ENCODE peak calls at places on chromosomes 12 and 14, in ten cellular contexts. B is aorta; T is CD8-positive, alpha-beta T cell; M is kidney; L is thoracic aorta; I is tibial nerve; N is fibroblast of lung; S is IMR-90; C is GM23248; R is heart right ventricle. Y is an unnamed sample.

GRCh38 chr14:31880935-31881334 is 196.2 kb upstream of the ARHGAP5 start:
- DNase-seq in B (no peak), T (no peak), M (no peak), L (no peak), I (no peak), N (peak), S (peak), C (peak), R (no peak), Y (no peak)

GRCh38 chr12:9646794-9647622 is 22.5 kb upstream of the CLEC2D start:
- DNase-seq in B (no peak), T (no peak), M (no peak), L (no peak), I (no peak), N (peak), S (peak), C (peak), R (no peak), Y (no peak)

GRCh38 chr14:92959189-92959531 is 36.2 kb downstream of the CHGA start:
- DNase-seq in B (peak), T (no peak), M (peak), L (no peak), I (no peak), N (no peak), S (no peak), C (no peak), R (no peak), Y (no peak)

GRCh38 chr14:91317381-91318313 is 73.1 kb upstream of the GPR68 start:
- DNase-seq in B (peak), T (peak), M (peak), L (no peak), I (peak), N (peak), S (no peak), C (peak), R (peak), Y (peak)

GRCh38 chr12:91381309-91381804 is 198.7 kb upstream of the DCN start:
- DNase-seq in B (peak), T (no peak), M (peak), L (no peak), I (peak), N (peak), S (peak), C (peak), R (peak), Y (no peak)

GRCh38 chr12:57190037-57190436 is 26.6 kb upstream of the NXPH4 start:
- DNase-seq in B (peak), T (no peak), M (no peak), L (no peak), I (no peak), N (peak), S (no peak), C (peak), R (peak), Y (no peak)

GRCh38 chr14:39417014-39417413 is 15.2 kb downstream of the FBXO33 start:
- DNase-seq in B (no peak), T (no peak), M (no peak), L (no peak), I (no peak), N (peak), S (no peak), C (peak), R (peak), Y (no peak)

GRCh38 chr12:29229158-29229505 is 80.1 kb downstream of the FAR2 start:
- DNase-seq in B (no peak), T (no peak), M (no peak), L (no peak), I (no peak), N (no peak), S (no peak), C (no peak), R (no peak), Y (no peak)

GRCh38 chr14:95953111-95953724 is 76.6 kb downstream of the TUNAR start:
- DNase-seq in B (no peak), T (no peak), M (no peak), L (no peak), I (no peak), N (peak), S (no peak), C (peak), R (no peak), Y (no peak)

GRCh38 chr12:3041558-3042164 is 35.5 kb upstream of the TSPAN9 start:
- DNase-seq in B (peak), T (peak), M (peak), L (no peak), I (peak), N (peak), S (peak), C (peak), R (peak), Y (peak)

GRCh38 chr12:15131462-15131861 is 89.8 kb downstream of the RERG start:
- DNase-seq in B (no peak), T (no peak), M (no peak), L (no peak), I (no peak), N (peak), S (peak), C (peak), R (no peak), Y (no peak)

GRCh38 chr12:88993655-88994054 is 358.6 kb downstream of the DUSP6 start:
- DNase-seq in B (no peak), T (no peak), M (no peak), L (no peak), I (no peak), N (peak), S (peak), C (peak), R (no peak), Y (no peak)

GRCh38 chr12:6181583-6182278 is 18.5 kb upstream of the CD9 start:
- DNase-seq in B (no peak), T (no peak), M (no peak), L (no peak), I (no peak), N (no peak), S (no peak), C (no peak), R (no peak), Y (no peak)

GRCh38 chr12:123808167-123808566 is 46.1 kb downstream of the DNAH10 start:
- DNase-seq in B (no peak), T (no peak), M (no peak), L (no peak), I (no peak), N (peak), S (peak), C (peak), R (no peak), Y (no peak)

GRCh38 chr14:22978873-22979671 is 3.3 kb downstream of the AJUBA start:
- DNase-seq in B (no peak), T (no peak), M (no peak), L (no peak), I (no peak), N (peak), S (no peak), C (no peak), R (no peak), Y (no peak)

GRCh38 chr12:80627773-80628172 is 79.7 kb upstream of the MYF6 start:
- DNase-seq in B (no peak), T (no peak), M (no peak), L (no peak), I (no peak), N (peak), S (peak), C (peak), R (no peak), Y (no peak)

GRCh38 chr14:56633544-56633943 is 53.9 kb downstream of the TMEM260 start:
- DNase-seq in B (no peak), T (no peak), M (no peak), L (no peak), I (no peak), N (no peak), S (peak), C (peak), R (no peak), Y (no peak)

GRCh38 chr12:57614178-57614947 is 3.1 kb downstream of the ARHGEF25 start:
- DNase-seq in B (no peak), T (no peak), M (peak), L (no peak), I (no peak), N (no peak), S (peak), C (peak), R (peak), Y (no peak)

GRCh38 chr14:79248131-79248530 is 963.2 kb downstream of the DIO2 start:
- DNase-seq in B (no peak), T (no peak), M (no peak), L (no peak), I (no peak), N (peak), S (peak), C (no peak), R (no peak), Y (no peak)

GRCh38 chr12:27922591-27923139 is 49.9 kb downstream of the PTHLH start:
- DNase-seq in B (peak), T (no peak), M (no peak), L (peak), I (no peak), N (peak), S (peak), C (peak), R (peak), Y (no peak)

GRCh38 chr12:130636370-130636769 is 79.7 kb downstream of the RIMBP2 start:
- DNase-seq in B (no peak), T (no peak), M (no peak), L (no peak), I (no peak), N (no peak), S (no peak), C (no peak), R (no peak), Y (no peak)

GRCh38 chr14:41037388-41037787 is 569.3 kb upstream of the LRFN5 start:
- DNase-seq in B (no peak), T (no peak), M (no peak), L (no peak), I (no peak), N (no peak), S (no peak), C (no peak), R (no peak), Y (no peak)

GRCh38 chr12:124716208-124717141 is 147.2 kb downstream of the SCARB1 start:
- DNase-seq in B (no peak), T (no peak), M (no peak), L (no peak), I (no peak), N (no peak), S (no peak), C (no peak), R (no peak), Y (no peak)

GRCh38 chr12:131872154-131873046 is 22.0 kb upstream of the ULK1 start:
- DNase-seq in B (no peak), T (no peak), M (peak), L (no peak), I (no peak), N (peak), S (peak), C (peak), R (no peak), Y (no peak)

GRCh38 chr14:68308695-68309094 is 484.2 kb downstream of the ZFP36L1 start:
- DNase-seq in B (no peak), T (no peak), M (no peak), L (no peak), I (no peak), N (no peak), S (no peak), C (peak), R (no peak), Y (no peak)
- H3K27ac ChIP-seq in B (no peak), T (no peak), M (no peak), L (peak), I (no peak), N (no peak), S (no peak), C (no peak), R (peak), Y (no peak)

DNA sequence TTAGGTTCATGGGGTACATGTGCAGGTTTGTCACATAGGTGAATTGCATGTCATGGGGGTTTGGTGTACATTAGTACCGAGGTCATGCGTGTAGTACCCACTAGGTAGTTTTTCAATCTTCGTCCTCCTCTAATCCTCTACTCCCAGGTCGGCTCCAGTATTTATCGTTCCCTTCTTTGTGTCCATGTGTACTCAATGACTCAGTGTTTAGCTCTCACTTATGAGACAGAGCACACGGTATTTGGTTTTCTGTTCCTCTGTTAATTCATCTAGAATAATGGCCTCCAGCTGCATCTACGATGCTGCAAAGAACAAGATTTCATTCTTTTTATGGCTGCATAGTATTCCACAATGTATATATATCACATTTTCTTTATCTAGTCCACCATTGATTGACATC is 850.9 kb upstream of the MDGA2 start:
- DNase-seq in B (no peak), T (no peak), M (no peak), L (no peak), I (no peak), N (no peak), S (no peak), C (no peak), R (no peak), Y (no peak)
- H3K27ac ChIP-seq in B (no peak), T (no peak), M (no peak), L (no peak), I (no peak), N (no peak), S (no peak), C (no peak), R (no peak), Y (no peak)

DNA sequence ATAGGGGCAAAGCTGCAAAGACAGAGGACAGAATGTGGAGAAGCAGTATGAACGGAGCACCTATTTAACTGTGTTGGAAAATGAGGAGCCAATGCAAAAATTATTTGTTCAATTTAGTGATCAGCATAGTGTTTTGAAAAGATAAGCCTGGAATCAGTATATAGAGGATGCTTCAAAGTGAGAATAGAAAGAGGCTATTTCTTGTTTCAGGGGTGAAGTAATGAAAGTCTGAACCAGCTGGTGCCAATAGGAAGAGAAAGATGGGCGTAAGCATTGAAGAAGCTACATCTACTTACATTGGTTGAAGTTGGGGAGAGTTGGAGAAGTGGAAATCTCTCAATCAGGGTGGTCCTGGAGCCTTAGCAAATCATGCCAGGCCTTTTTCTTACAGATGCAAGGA is 77.3 kb upstream of the SLC38A4 start:
- DNase-seq in B (no peak), T (no peak), M (no peak), L (no peak), I (no peak), N (no peak), S (no peak), C (no peak), R (no peak), Y (no peak)
- H3K27ac ChIP-seq in B (no peak), T (no peak), M (no peak), L (no peak), I (no peak), N (no peak), S (no peak), C (no peak), R (no peak), Y (no peak)

DNA sequence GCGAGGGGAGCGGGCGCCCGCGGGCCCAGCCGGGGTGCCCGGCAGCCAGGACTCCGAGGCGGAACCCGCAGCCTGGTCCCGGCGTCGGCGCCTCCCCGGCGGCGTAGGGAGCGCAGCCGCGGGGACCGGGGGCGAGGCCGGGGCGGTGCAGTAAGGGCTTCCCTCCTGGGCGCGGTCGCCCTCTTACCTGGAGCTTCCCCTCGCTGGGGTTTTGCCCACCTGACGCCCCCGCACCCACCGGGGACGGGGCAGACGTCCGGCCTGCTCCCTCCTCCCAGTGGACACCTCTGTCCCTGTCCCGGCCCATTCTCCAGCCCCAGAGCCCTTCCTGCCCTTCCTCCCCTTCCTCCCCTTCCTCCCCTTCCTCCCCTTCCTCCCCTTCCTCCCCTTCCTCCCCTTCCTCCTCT is 413 bp upstream of the TUBA1C start:
- DNase-seq in B (no peak), T (peak), M (no peak), L (no peak), I (no peak), N (peak), S (no peak), C (peak), R (no peak), Y (peak)
- H3K27ac ChIP-seq in B (peak), T (peak), M (peak), L (peak), I (peak), N (peak), S (peak), C (peak), R (peak), Y (peak)

DNA sequence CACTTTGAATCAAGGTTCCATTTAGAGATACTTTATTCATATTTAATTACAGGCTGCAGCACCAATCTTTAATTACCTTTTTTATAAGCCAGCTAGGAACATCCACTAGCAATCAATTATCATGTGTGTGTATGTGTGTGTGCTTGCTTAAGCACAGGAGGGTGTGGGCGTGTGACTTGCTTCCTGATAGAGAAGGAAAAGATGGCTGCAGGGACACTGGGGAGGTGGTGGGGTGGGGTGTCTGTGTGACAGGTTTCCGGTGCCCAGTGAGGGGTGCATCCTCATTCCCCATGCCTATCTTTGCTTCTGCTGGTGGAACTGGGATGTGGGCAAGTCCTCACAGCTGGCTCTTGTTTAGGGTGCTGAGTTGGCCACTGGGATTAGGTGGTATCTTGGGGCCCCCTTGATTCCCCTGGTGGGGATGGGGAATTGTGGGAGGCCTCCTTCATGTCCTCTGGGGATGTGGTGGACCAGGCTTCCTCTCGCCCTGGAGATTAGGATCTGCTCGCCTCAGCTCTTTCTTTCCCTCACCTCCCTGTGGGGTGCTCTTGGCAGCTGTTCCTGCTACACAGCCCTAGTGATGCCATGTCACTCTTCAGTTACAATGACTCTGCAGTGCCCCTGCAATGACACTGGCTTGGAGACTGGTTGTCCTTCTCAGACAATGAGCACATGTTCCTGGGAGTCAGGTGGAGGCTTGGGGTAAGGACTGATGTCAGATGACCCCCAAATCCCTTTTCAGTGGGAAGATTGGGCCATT is 83.8 kb downstream of the ADCK1 start:
- DNase-seq in B (peak), T (no peak), M (peak), L (no peak), I (no peak), N (no peak), S (no peak), C (no peak), R (no peak), Y (no peak)
- H3K27ac ChIP-seq in B (no peak), T (no peak), M (no peak), L (no peak), I (no peak), N (no peak), S (no peak), C (no peak), R (no peak), Y (no peak)

DNA sequence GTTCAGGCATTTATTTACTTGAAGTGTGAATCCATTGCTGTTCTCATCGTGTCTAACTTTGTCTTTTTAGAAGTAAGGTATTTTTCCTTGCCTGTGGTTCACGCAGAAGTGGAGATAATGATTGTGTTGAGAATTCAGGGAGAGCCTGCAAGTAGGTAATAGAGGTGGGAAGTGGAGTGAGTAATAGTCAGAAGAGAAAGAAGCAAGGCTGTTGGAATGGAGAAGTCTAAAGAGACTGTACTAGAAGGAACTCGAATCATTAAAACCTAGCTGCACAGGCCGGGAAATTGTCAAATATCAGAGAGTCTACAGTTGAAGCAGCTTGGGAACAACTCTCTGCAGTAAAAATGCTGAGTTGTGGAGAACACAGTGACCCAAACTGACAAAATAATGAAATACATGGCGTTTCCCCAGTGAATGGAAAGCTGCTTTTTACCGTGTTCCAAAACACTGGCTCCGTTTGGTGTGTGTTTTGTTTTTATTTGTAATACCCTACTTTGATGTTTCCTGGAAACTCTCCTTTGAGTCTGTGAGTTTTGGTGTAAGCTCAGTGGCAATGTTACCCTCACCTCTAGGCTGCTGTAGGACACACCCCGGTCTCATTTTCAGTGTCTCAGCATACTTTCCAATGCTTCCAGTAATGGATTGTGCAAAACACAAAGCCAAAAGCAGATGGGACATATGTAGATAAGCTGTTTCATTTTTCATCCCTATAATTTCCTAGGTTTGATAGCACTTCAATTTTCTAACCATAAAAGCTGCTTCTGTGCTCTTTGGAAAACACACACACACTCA is 146.6 kb downstream of the CRADD start:
- DNase-seq in B (no peak), T (no peak), M (no peak), L (no peak), I (no peak), N (peak), S (no peak), C (peak), R (no peak), Y (no peak)
- H3K27ac ChIP-seq in B (no peak), T (no peak), M (peak), L (no peak), I (no peak), N (peak), S (no peak), C (peak), R (no peak), Y (no peak)

GRCh38 chr12:49556391-49557186 is 11.4 kb downstream of the MCRS1 start:
- DNase-seq in B (peak), T (no peak), M (no peak), L (no peak), I (no peak), N (no peak), S (no peak), C (no peak), R (no peak), Y (no peak)
- H3K27ac ChIP-seq in B (no peak), T (no peak), M (no peak), L (no peak), I (no peak), N (no peak), S (no peak), C (no peak), R (no peak), Y (no peak)

Y was measured in effector memory CD4-positive, alpha-beta T cell.